ENCODE peak calls at places on chromosome 5, in five cellular contexts. V is NT2/D1; D is H54; E is activated naive CD8-positive, alpha-beta T cell treated with anti-CD3 and anti-CD28 coated beads, Interleukin-2, amount 50 U/mL, for 16 hours; P is T-helper 17 cell. H is an unnamed sample.

GRCh38 chr5:21654-22233 is 70.2 kb upstream of the PLEKHG4B start:
- DNase-seq in D (no peak), E (no peak), P (no peak), V (no peak), H (no peak)

GRCh38 chr5:52997424-52997823 is 8.3 kb downstream of the ITGA2 start:
- DNase-seq in E (no peak), P (no peak), D (no peak), V (no peak), H (no peak)

GRCh38 chr5:7910738-7911428 is 41.9 kb downstream of the MTRR start:
- DNase-seq in E (no peak), P (no peak), D (no peak), V (no peak), H (no peak)

GRCh38 chr5:72178910-72179815 is 71.9 kb downstream of the MAP1B start:
- DNase-seq in V (peak), P (no peak), E (no peak), D (peak), H (no peak)

GRCh38 chr5:106397700-106398099 is 1273.0 kb downstream of the EFNA5 start:
- DNase-seq in V (peak), P (no peak), E (no peak), D (peak), H (no peak)

GRCh38 chr5:74476197-74477081 is 164.1 kb downstream of the ENC1 start:
- DNase-seq in D (no peak), V (no peak), E (no peak), P (no peak), H (no peak)

GRCh38 chr5:68683632-68684035 is 410.2 kb upstream of the SLC30A5 start:
- DNase-seq in D (peak), V (no peak), E (no peak), P (no peak), H (no peak)

GRCh38 chr5:151671979-151672378 is 14.7 kb downstream of the SPARC start:
- DNase-seq in E (no peak), P (no peak), V (no peak), D (no peak), H (no peak)

GRCh38 chr5:73256462-73257260 is 83.7 kb downstream of the TMEM174 start:
- DNase-seq in D (no peak), E (no peak), P (no peak), V (no peak), H (no peak)

GRCh38 chr5:160171656-160172055 is 52.4 kb upstream of the PWWP2A start:
- DNase-seq in P (no peak), E (no peak), V (no peak), D (no peak), H (no peak)

GRCh38 chr5:149837680-149838269 is 106.8 kb downstream of the PDE6A start:
- DNase-seq in D (peak), P (no peak), E (no peak), V (peak), H (no peak)

GRCh38 chr5:115460476-115460875 is 84.1 kb downstream of the FEM1C start:
- DNase-seq in V (no peak), E (no peak), P (no peak), D (peak), H (no peak)

GRCh38 chr5:27048507-27048906 is 10.1 kb upstream of the CDH9 start:
- DNase-seq in D (no peak), V (no peak), E (no peak), P (no peak), H (no peak)

GRCh38 chr5:43773032-43773830 is 170.3 kb downstream of the NNT start:
- DNase-seq in V (no peak), D (peak), E (no peak), P (no peak), H (no peak)

GRCh38 chr5:132224721-132225120 is 2.9 kb downstream of the P4HA2 start:
- DNase-seq in D (no peak), V (no peak), P (no peak), E (no peak), H (no peak)

GRCh38 chr5:154221371-154221896 is 30.9 kb downstream of the GALNT10 start:
- DNase-seq in V (no peak), D (peak), P (peak), E (no peak), H (peak)

GRCh38 chr5:43041131-43041668 is 1.1 kb upstream of the ANXA2R start:
- DNase-seq in D (no peak), V (no peak), E (no peak), P (no peak), H (no peak)